ENCODE peak calls at places on chromosomes 6 and 20, in ten cellular contexts. One of them, this sample, is unnamed.

GRCh38 chr6:151757506-151757955 is 50.0 kb upstream of the ESR1 start:
- DNase-seq in NB4: no peak
- DNase-seq in AG04450: no peak
- DNase-seq in GM12878: peak
- DNase-seq in CD8-positive, alpha-beta T cell: no peak
- DNase-seq in HepG2: peak
- DNase-seq in astrocyte of the spinal cord: no peak
- DNase-seq in Caco-2: no peak
- DNase-seq in cardiac fibroblast: no peak
- DNase-seq in ascending aorta: no peak
- DNase-seq in this sample: no peak

GRCh38 chr20:48879609-48880008 is 41.9 kb upstream of the ARFGEF2 start:
- DNase-seq in AG04450: no peak
- DNase-seq in HepG2: no peak
- DNase-seq in GM12878: no peak
- DNase-seq in cardiac fibroblast: peak
- DNase-seq in NB4: no peak
- DNase-seq in CD8-positive, alpha-beta T cell: no peak
- DNase-seq in astrocyte of the spinal cord: no peak
- DNase-seq in Caco-2: no peak
- DNase-seq in ascending aorta: no peak
- DNase-seq in this sample: peak

GRCh38 chr6:6968731-6969552 is 138.8 kb upstream of the RREB1 start:
- DNase-seq in ascending aorta: no peak
- DNase-seq in cardiac fibroblast: no peak
- DNase-seq in Caco-2: no peak
- DNase-seq in HepG2: no peak
- DNase-seq in NB4: no peak
- DNase-seq in AG04450: no peak
- DNase-seq in astrocyte of the spinal cord: no peak
- DNase-seq in GM12878: no peak
- DNase-seq in CD8-positive, alpha-beta T cell: no peak
- DNase-seq in this sample: no peak

GRCh38 chr6:112571486-112571885 is 224.4 kb downstream of the RFPL4B start:
- DNase-seq in AG04450: no peak
- DNase-seq in ascending aorta: no peak
- DNase-seq in NB4: no peak
- DNase-seq in CD8-positive, alpha-beta T cell: no peak
- DNase-seq in cardiac fibroblast: peak
- DNase-seq in HepG2: no peak
- DNase-seq in Caco-2: no peak
- DNase-seq in GM12878: no peak
- DNase-seq in astrocyte of the spinal cord: peak
- DNase-seq in this sample: no peak

GRCh38 chr20:61683721-61684120 is 382.0 kb downstream of the TAF4 start:
- DNase-seq in CD8-positive, alpha-beta T cell: no peak
- DNase-seq in ascending aorta: no peak
- DNase-seq in cardiac fibroblast: no peak
- DNase-seq in AG04450: no peak
- DNase-seq in astrocyte of the spinal cord: no peak
- DNase-seq in NB4: no peak
- DNase-seq in HepG2: no peak
- DNase-seq in GM12878: no peak
- DNase-seq in Caco-2: no peak
- DNase-seq in this sample: no peak

GRCh38 chr6:161631676-161632194 is 357.9 kb upstream of the AGPAT4 start:
- DNase-seq in NB4: no peak
- DNase-seq in GM12878: no peak
- DNase-seq in AG04450: no peak
- DNase-seq in HepG2: no peak
- DNase-seq in Caco-2: no peak
- DNase-seq in CD8-positive, alpha-beta T cell: no peak
- DNase-seq in ascending aorta: no peak
- DNase-seq in astrocyte of the spinal cord: peak
- DNase-seq in cardiac fibroblast: peak
- DNase-seq in this sample: peak

GRCh38 chr6:104540743-104541142 is 319.0 kb downstream of the HACE1 start:
- DNase-seq in Caco-2: no peak
- DNase-seq in astrocyte of the spinal cord: peak
- DNase-seq in ascending aorta: no peak
- DNase-seq in CD8-positive, alpha-beta T cell: no peak
- DNase-seq in cardiac fibroblast: peak
- DNase-seq in NB4: no peak
- DNase-seq in HepG2: no peak
- DNase-seq in GM12878: no peak
- DNase-seq in AG04450: no peak
- DNase-seq in this sample: peak

GRCh38 chr6:40894962-40895799 is 143.8 kb downstream of the UNC5CL start:
- DNase-seq in cardiac fibroblast: peak
- DNase-seq in NB4: peak
- DNase-seq in Caco-2: peak
- DNase-seq in AG04450: peak
- DNase-seq in HepG2: peak
- DNase-seq in CD8-positive, alpha-beta T cell: no peak
- DNase-seq in GM12878: no peak
- DNase-seq in astrocyte of the spinal cord: peak
- DNase-seq in ascending aorta: no peak
- DNase-seq in this sample: peak

GRCh38 chr6:111642463-111643158 is 36.9 kb upstream of the TRAF3IP2 start:
- DNase-seq in AG04450: peak
- DNase-seq in HepG2: peak
- DNase-seq in ascending aorta: peak
- DNase-seq in GM12878: peak
- DNase-seq in CD8-positive, alpha-beta T cell: no peak
- DNase-seq in cardiac fibroblast: peak
- DNase-seq in NB4: peak
- DNase-seq in astrocyte of the spinal cord: peak
- DNase-seq in Caco-2: no peak
- DNase-seq in this sample: peak

GRCh38 chr6:154343473-154344308 is 12.9 kb downstream of the IPCEF1 start:
- DNase-seq in cardiac fibroblast: peak
- DNase-seq in GM12878: no peak
- DNase-seq in Caco-2: peak
- DNase-seq in HepG2: no peak
- DNase-seq in astrocyte of the spinal cord: peak
- DNase-seq in ascending aorta: no peak
- DNase-seq in CD8-positive, alpha-beta T cell: no peak
- DNase-seq in AG04450: no peak
- DNase-seq in NB4: peak
- DNase-seq in this sample: peak

GRCh38 chr6:157556671-157557430 is 175.9 kb downstream of the ZDHHC14 start:
- DNase-seq in NB4: no peak
- DNase-seq in Caco-2: no peak
- DNase-seq in astrocyte of the spinal cord: no peak
- DNase-seq in HepG2: no peak
- DNase-seq in CD8-positive, alpha-beta T cell: no peak
- DNase-seq in cardiac fibroblast: no peak
- DNase-seq in GM12878: no peak
- DNase-seq in ascending aorta: no peak
- DNase-seq in AG04450: no peak
- DNase-seq in this sample: no peak

DNA sequence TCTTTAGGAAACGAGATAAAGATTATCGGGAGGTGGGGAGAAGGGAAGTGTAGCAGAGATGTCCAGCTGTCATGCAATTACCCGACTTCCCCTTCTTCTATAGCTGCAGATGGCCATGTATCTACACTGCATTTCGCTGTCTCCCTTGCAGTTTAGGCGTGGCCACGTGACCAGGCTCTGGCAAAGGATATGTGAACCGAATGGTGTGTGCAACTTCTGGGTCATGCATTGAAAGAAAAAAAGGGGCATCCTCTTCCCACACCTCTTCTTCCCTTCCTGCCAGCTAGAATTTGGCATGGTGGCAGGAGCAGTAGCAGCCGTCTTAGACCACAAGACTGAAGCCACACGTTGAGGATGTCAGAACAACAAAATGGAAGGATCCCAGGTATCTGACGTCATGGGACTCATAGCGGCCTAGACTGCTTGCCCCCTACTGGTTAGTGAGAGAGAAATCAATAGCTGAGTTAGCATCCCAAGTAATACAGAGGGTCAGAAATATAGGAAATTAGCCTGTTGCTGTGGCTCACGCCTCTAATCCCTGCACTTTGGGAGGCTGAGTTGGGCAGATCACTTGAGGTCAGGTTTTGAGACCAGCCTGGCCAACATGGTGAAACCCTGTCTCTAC is 32.8 kb downstream of the TCF15 start:
- DNase-seq in Caco-2: peak
- DNase-seq in ascending aorta: no peak
- DNase-seq in CD8-positive, alpha-beta T cell: no peak
- DNase-seq in cardiac fibroblast: peak
- DNase-seq in astrocyte of the spinal cord: no peak
- DNase-seq in GM12878: no peak
- DNase-seq in HepG2: peak
- DNase-seq in NB4: peak
- DNase-seq in AG04450: no peak
- DNase-seq in this sample: peak
- TF ChIP-seq CTCF in Caco-2: peak
- TF ChIP-seq CTCF in ascending aorta: no peak
- TF ChIP-seq CTCF in CD8-positive, alpha-beta T cell: no peak
- TF ChIP-seq CTCF in cardiac fibroblast: peak
- TF ChIP-seq CTCF in astrocyte of the spinal cord: peak
- TF ChIP-seq CTCF in GM12878: peak
- TF ChIP-seq CTCF in HepG2: peak
- TF ChIP-seq CTCF in NB4: peak
- TF ChIP-seq CTCF in AG04450: peak
- TF ChIP-seq CTCF in this sample: peak

DNA sequence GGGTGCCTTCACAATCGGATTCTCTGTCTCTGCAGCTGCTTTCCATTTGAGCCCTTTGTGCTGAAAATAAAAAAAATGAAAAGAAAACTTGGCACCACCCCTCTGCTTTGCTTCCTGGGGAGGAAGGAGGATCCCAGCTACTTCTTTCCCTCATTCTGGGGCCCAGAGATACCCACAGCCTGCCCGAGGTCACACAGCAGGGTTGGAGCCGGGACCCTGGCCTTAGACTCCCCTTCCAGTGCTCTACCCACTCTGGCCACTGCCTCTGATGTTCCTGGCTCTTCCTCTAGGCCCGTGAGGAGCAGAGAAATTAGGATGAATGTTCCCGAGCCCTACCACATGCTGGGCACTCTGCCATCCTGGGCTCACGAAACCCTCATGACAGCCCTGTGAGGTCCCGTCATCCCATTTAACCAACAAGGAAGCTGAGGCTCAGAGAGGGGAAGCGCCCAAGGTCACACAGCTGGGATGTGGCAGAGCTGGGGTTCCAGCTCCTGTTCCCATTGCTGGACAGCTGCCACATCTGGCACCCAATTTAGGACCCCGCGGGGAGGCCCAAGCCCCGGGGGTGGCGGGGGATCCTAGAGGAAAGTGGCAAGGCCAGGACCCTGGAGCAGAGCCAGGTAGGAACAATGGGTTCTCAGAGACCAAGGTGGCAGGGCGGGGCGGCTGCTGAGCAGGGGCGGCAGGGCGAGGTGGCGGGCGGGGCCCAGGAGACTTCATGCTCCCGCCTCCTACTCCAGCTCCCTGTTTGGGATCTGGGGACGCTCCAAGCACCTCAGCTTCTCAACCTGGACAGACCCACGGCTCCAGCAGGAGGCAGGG is 76.6 kb downstream of the CEBPB start:
- DNase-seq in ascending aorta: peak
- DNase-seq in CD8-positive, alpha-beta T cell: no peak
- DNase-seq in GM12878: no peak
- DNase-seq in Caco-2: peak
- DNase-seq in NB4: no peak
- DNase-seq in astrocyte of the spinal cord: no peak
- DNase-seq in AG04450: no peak
- DNase-seq in HepG2: peak
- DNase-seq in cardiac fibroblast: peak
- DNase-seq in this sample: peak
- H3K4me3 ChIP-seq in ascending aorta: no peak
- H3K4me3 ChIP-seq in CD8-positive, alpha-beta T cell: no peak
- H3K4me3 ChIP-seq in GM12878: no peak
- H3K4me3 ChIP-seq in Caco-2: no peak
- H3K4me3 ChIP-seq in NB4: no peak
- H3K4me3 ChIP-seq in astrocyte of the spinal cord: no peak
- H3K4me3 ChIP-seq in AG04450: no peak
- H3K4me3 ChIP-seq in HepG2: peak
- H3K4me3 ChIP-seq in cardiac fibroblast: no peak
- H3K4me3 ChIP-seq in this sample: no peak

DNA sequence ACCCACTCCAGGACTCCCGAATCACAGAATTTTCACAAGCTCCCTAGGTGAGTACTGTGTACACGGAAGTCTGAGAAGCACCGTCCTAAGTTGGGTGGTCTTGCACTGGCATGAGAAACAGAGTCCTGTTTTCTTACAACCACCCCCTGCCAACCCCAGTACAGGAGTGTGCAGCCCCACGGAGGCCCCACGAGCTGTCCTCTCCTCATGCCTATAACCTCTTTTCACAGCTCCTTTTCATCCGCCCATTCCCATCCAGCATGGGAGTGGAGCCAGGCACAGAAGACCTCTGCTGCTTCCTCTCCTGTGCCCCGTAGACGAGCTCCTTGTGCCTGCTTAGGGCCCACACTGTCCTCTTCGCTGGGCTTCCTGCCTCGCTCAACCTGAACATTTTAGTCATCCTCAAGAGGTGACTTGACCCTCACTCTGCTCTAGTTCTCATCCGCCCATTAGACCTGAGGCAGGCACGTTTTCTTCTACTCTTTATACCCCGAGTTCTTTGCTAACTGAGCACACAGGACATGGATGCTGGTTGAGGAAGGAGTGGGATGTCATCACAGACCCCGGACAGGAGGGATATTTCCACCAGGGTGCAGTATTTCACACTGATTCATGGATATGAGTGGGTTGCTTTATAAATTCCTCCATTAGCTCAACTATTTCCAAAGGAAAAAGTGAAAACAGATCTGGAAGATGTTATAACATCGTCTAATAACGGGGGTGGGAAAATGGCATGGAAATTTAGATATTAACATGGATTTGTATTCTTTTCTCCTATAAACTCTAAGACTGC is 160.5 kb downstream of the TTLL2 start:
- DNase-seq in HepG2: peak
- DNase-seq in cardiac fibroblast: peak
- DNase-seq in astrocyte of the spinal cord: peak
- DNase-seq in Caco-2: no peak
- DNase-seq in NB4: no peak
- DNase-seq in AG04450: no peak
- DNase-seq in ascending aorta: no peak
- DNase-seq in GM12878: no peak
- DNase-seq in CD8-positive, alpha-beta T cell: no peak
- DNase-seq in this sample: no peak
- TF ChIP-seq CTCF in HepG2: peak
- TF ChIP-seq CTCF in cardiac fibroblast: peak
- TF ChIP-seq CTCF in astrocyte of the spinal cord: peak
- TF ChIP-seq CTCF in Caco-2: peak
- TF ChIP-seq CTCF in NB4: no peak
- TF ChIP-seq CTCF in AG04450: no peak
- TF ChIP-seq CTCF in ascending aorta: peak
- TF ChIP-seq CTCF in GM12878: peak
- TF ChIP-seq CTCF in CD8-positive, alpha-beta T cell: no peak
- TF ChIP-seq CTCF in this sample: no peak

DNA sequence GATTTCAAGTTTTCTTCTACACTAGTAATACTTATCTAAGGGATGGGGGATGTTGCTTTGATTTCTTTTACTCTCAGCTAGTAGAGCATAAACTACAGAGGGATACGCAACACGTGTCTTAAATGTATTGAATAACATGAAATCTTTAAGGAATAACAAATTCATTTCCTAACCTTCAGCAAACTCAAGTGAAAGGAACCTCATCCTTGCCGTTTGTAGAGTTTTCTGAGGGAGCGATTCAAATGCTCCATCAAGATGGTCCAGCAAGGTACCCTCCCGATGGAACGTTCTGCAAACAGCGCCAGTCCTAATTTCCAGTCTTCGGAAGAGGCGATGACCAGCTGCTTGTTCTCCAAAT is 95.4 kb upstream of the RIN2 start:
- DNase-seq in HepG2: no peak
- DNase-seq in CD8-positive, alpha-beta T cell: no peak
- DNase-seq in NB4: no peak
- DNase-seq in GM12878: no peak
- DNase-seq in AG04450: no peak
- DNase-seq in ascending aorta: no peak
- DNase-seq in astrocyte of the spinal cord: no peak
- DNase-seq in Caco-2: no peak
- DNase-seq in cardiac fibroblast: no peak
- DNase-seq in this sample: no peak
- H3K4me3 ChIP-seq in HepG2: no peak
- H3K4me3 ChIP-seq in CD8-positive, alpha-beta T cell: no peak
- H3K4me3 ChIP-seq in NB4: no peak
- H3K4me3 ChIP-seq in GM12878: no peak
- H3K4me3 ChIP-seq in AG04450: no peak
- H3K4me3 ChIP-seq in ascending aorta: no peak
- H3K4me3 ChIP-seq in astrocyte of the spinal cord: no peak
- H3K4me3 ChIP-seq in Caco-2: no peak
- H3K4me3 ChIP-seq in cardiac fibroblast: no peak
- H3K4me3 ChIP-seq in this sample: no peak